ENCODE peak calls at places on chromosome 7, in four cellular contexts. W, M, K and E are unnamed samples.

GRCh38 chr7:13920053-13920697 is 69.3 kb downstream of the ETV1 start:
- DNase-seq in W (peak), M (peak), K (peak), E (peak)

GRCh38 chr7:28192786-28193581 is 12.4 kb upstream of the JAZF1 start:
- DNase-seq in W (no peak), M (no peak), K (no peak), E (peak)

GRCh38 chr7:35268953-35269352 is 15.1 kb upstream of the TBX20 start:
- DNase-seq in W (no peak), M (no peak), K (no peak), E (no peak)

GRCh38 chr7:33804261-33804660 is 101.1 kb upstream of the BMPER start:
- DNase-seq in W (no peak), M (no peak), K (no peak), E (no peak)

GRCh38 chr7:18505870-18506460 is 10.4 kb downstream of the HDAC9 start:
- DNase-seq in W (no peak), M (peak), K (no peak), E (no peak)

GRCh38 chr7:70598976-70599375 is 533.0 kb upstream of the GALNT17 start:
- DNase-seq in W (peak), M (no peak), K (peak), E (no peak)

GRCh38 chr7:87370660-87371180 is 25.3 kb downstream of the CROT start:
- DNase-seq in W (peak), M (peak), K (no peak), E (no peak)

GRCh38 chr7:81110673-81111072 is 191.8 kb upstream of the SEMA3C start:
- DNase-seq in W (no peak), M (no peak), K (no peak), E (no peak)

GRCh38 chr7:150949971-150950491 is 28.1 kb downstream of the KCNH2 start:
- DNase-seq in W (no peak), M (no peak), K (no peak), E (no peak)

GRCh38 chr7:24378871-24379608 is 95.0 kb downstream of the NPY start:
- DNase-seq in W (no peak), M (peak), K (no peak), E (no peak)

GRCh38 chr7:108246227-108246837 is 116.2 kb upstream of the LAMB4 start:
- DNase-seq in W (peak), M (peak), K (peak), E (peak)

GRCh38 chr7:117871778-117872538 is 1.3 kb downstream of the CTTNBP2 start:
- DNase-seq in W (no peak), M (peak), K (no peak), E (no peak)

GRCh38 chr7:86913709-86914108 is 145.7 kb downstream of the ELAPOR2 start:
- DNase-seq in W (peak), M (no peak), K (no peak), E (peak)

GRCh38 chr7:30469303-30469702 is 9.3 kb downstream of the NOD1 start:
- DNase-seq in W (peak), M (peak), K (peak), E (peak)

GRCh38 chr7:131329176-131329570 is 1.5 kb downstream of the MKLN1 start:
- DNase-seq in W (no peak), M (peak), K (no peak), E (no peak)

GRCh38 chr7:102169651-102170416 is 116.8 kb upstream of the SH2B2 start:
- DNase-seq in W (no peak), M (peak), K (no peak), E (no peak)

GRCh38 chr7:122402235-122402634 is 97.7 kb upstream of the FEZF1 start:
- DNase-seq in W (no peak), M (no peak), K (no peak), E (no peak)

GRCh38 chr7:77933394-77933793 is 134.8 kb downstream of the PHTF2 start:
- DNase-seq in W (no peak), M (peak), K (no peak), E (no peak)

GRCh38 chr7:32062150-32062549 is 8.1 kb downstream of the PDE1C start:
- DNase-seq in W (no peak), M (peak), K (peak), E (no peak)

GRCh38 chr7:35289376-35289775 is 35.5 kb upstream of the TBX20 start:
- DNase-seq in W (no peak), M (no peak), K (no peak), E (no peak)

GRCh38 chr7:14418633-14419032 is 429.2 kb upstream of the ETV1 start:
- DNase-seq in W (no peak), M (no peak), K (no peak), E (no peak)

GRCh38 chr7:155815332-155816191 is 3.3 kb upstream of the SHH start:
- DNase-seq in W (no peak), M (peak), K (peak), E (no peak)

GRCh38 chr7:5397657-5398237 is 25.9 kb downstream of the TNRC18 start:
- DNase-seq in W (no peak), M (no peak), K (no peak), E (no peak)